ENCODE peak calls at places on chromosomes 7 and 10, in five cellular contexts. D is right cardiac atrium, N is mesendoderm, J is A549, L is pancreas. C is an unnamed sample. For H3K4me1, the result is how much of the 10 kb centered on the place peaks cover.

GRCh38 chr7:25216837-25217236 is 11.4 kb downstream of the NPVF start:
- DNase-seq in D (no peak), N (peak), J (peak), L (no peak), C (no peak)

GRCh38 chr7:47724335-47724982 is 142.5 kb upstream of the TNS3 start:
- DNase-seq in D (no peak), N (peak), J (peak), L (no peak), C (no peak)

GRCh38 chr7:36670585-36671431 is 53.5 kb downstream of the AOAH start:
- DNase-seq in D (peak), N (peak), J (peak), L (no peak), C (peak)

GRCh38 chr7:1897861-1898627 is 228.0 kb downstream of the ELFN1 start:
- DNase-seq in D (peak), N (no peak), J (no peak), L (peak), C (no peak)

GRCh38 chr10:31186225-31187010 is 132.6 kb upstream of the ZEB1 start:
- DNase-seq in D (no peak), N (peak), J (no peak), L (no peak), C (no peak)

GRCh38 chr10:131654471-131655087 is 246.2 kb upstream of the PPP2R2D start:
- DNase-seq in D (no peak), N (no peak), J (no peak), L (peak), C (no peak)

GRCh38 chr10:119942973-119943372 is 50.4 kb downstream of the SEC23IP start:
- DNase-seq in D (no peak), N (no peak), J (no peak), L (no peak), C (no peak)

GRCh38 chr10:50807851-50808776 is 68.4 kb downstream of the ASAH2B start:
- DNase-seq in D (no peak), N (peak), J (peak), L (peak), C (no peak)

GRCh38 chr10:59817806-59818205 is 64.6 kb upstream of the MRLN start:
- DNase-seq in D (peak), N (no peak), J (no peak), L (no peak), C (no peak)

GRCh38 chr10:120873741-120874140 is 22.6 kb downstream of the WDR11 start:
- DNase-seq in D (no peak), N (no peak), J (no peak), L (no peak), C (no peak)

GRCh38 chr7:93119191-93119905 is 1.6 kb upstream of the SAMD9 start:
- DNase-seq in D (no peak), N (peak), J (peak), L (no peak), C (no peak)

GRCh38 chr7:125670926-125671572 is 741.4 kb upstream of the POT1 start:
- DNase-seq in D (no peak), N (peak), J (peak), L (no peak), C (no peak)

GRCh38 chr7:435518-436366 is 83.9 kb downstream of the PDGFA start:
- DNase-seq in D (peak), N (no peak), J (peak), L (peak), C (no peak)

GRCh38 chr7:86968618-86969017 is 90.8 kb downstream of the ELAPOR2 start:
- DNase-seq in D (peak), N (no peak), J (no peak), L (no peak), C (no peak)

GRCh38 chr10:108413954-108414353 is 1249.4 kb upstream of the SORCS1 start:
- DNase-seq in D (no peak), N (no peak), J (no peak), L (no peak), C (no peak)

GRCh38 chr7:12028508-12028907 is 182.6 kb upstream of the TMEM106B start:
- DNase-seq in D (no peak), N (no peak), J (no peak), L (no peak), C (no peak)

GRCh38 chr10:59268460-59268859 is 92.0 kb downstream of the PHYHIPL start:
- DNase-seq in D (no peak), N (no peak), J (no peak), L (no peak), C (no peak)

GRCh38 chr10:84337199-84337598 is 8.8 kb downstream of the CCSER2 start:
- DNase-seq in D (no peak), N (no peak), J (no peak), L (no peak), C (no peak)

GRCh38 chr10:110207805-110208613 is 604 bp downstream of the MXI1 start:
- DNase-seq in D (peak), N (peak), J (peak), L (no peak), C (peak)

GRCh38 chr10:113139695-113140094 is 189.6 kb downstream of the TCF7L2 start:
- DNase-seq in D (no peak), N (peak), J (no peak), L (no peak), C (no peak)

GRCh38 chr10:22501412-22501811 is 156.1 kb downstream of the SPAG6 start:
- DNase-seq in D (no peak), N (no peak), J (no peak), L (no peak), C (no peak)

GRCh38 chr10:79407811-79408795 is 37.3 kb downstream of the ZCCHC24 start:
- DNase-seq in D (peak), N (no peak), J (no peak), L (peak), C (no peak)

GRCh38 chr10:18616337-18616736 is 35.0 kb downstream of the NSUN6 start:
- DNase-seq in D (no peak), N (no peak), J (peak), L (no peak), C (no peak)

GRCh38 chr7:33062023-33062781 is at the start of gene NT5C3A:
- DNase-seq in D (no peak), N (peak), J (no peak), L (peak), C (peak)

GRCh38 chr10:31584098-31584631 is 265.1 kb downstream of the ZEB1 start:
- DNase-seq in D (peak), N (peak), J (no peak), L (no peak), C (no peak)

GRCh38 chr7:142459557-142459963 is 201.7 kb upstream of the PRSS58 start:
- DNase-seq in D (no peak), N (peak), J (peak), L (no peak), C (peak)

GRCh38 chr7:37987732-37988131 is 67.3 kb downstream of the EPDR1 start:
- DNase-seq in D (no peak), N (no peak), J (peak), L (no peak), C (no peak)

GRCh38 chr7:55527314-55527713 is 45.0 kb downstream of the VOPP1 start:
- DNase-seq in D (no peak), N (no peak), J (no peak), L (no peak), C (no peak)

GRCh38 chr7:130144632-130145171 is 60.5 kb downstream of the TMEM209 start:
- DNase-seq in D (no peak), N (no peak), J (peak), L (peak), C (no peak)

GRCh38 chr10:57692255-57692980 is 575.3 kb downstream of the IPMK start:
- DNase-seq in D (peak), N (peak), J (peak), L (no peak), C (no peak)

GRCh38 chr10:73338801-73339368 is 19.8 kb downstream of the CFAP70 start:
- DNase-seq in D (no peak), N (no peak), J (no peak), L (no peak), C (no peak)

GRCh38 chr10:44352316-44353127 is 32.4 kb downstream of the CXCL12 start:
- DNase-seq in D (peak), N (peak), J (no peak), L (peak), C (no peak)

GRCh38 chr10:10792681-10793080 is 225.0 kb upstream of the CELF2 start:
- DNase-seq in D (no peak), N (peak), J (no peak), L (no peak), C (no peak)

GRCh38 chr10:50299948-50300669 is 48.8 kb upstream of the ASAH2 start:
- DNase-seq in D (no peak), N (no peak), J (no peak), L (no peak), C (no peak)

GRCh38 chr7:115618676-115619075 is 411.9 kb downstream of the TFEC start:
- DNase-seq in D (no peak), N (no peak), J (no peak), L (no peak), C (no peak)

GRCh38 chr10:15439381-15439837 is 68.3 kb upstream of the FAM171A1 start:
- DNase-seq in D (peak), N (peak), J (peak), L (no peak), C (no peak)

GRCh38 chr10:68096913-68097509 is 12.3 kb upstream of the MYPN start:
- DNase-seq in D (no peak), N (peak), J (peak), L (no peak), C (no peak)

GRCh38 chr7:151468214-151469023 is 28.5 kb upstream of the CRYGN start:
- DNase-seq in D (peak), N (no peak), J (no peak), L (no peak), C (no peak)

GRCh38 chr10:93893646-93894515 is at the start of gene SLC35G1:
- DNase-seq in D (peak), N (peak), J (peak), L (peak), C (peak)
- H3K4me3 ChIP-seq in D (peak), N (peak), J (peak), L (peak), C (peak)

DNA sequence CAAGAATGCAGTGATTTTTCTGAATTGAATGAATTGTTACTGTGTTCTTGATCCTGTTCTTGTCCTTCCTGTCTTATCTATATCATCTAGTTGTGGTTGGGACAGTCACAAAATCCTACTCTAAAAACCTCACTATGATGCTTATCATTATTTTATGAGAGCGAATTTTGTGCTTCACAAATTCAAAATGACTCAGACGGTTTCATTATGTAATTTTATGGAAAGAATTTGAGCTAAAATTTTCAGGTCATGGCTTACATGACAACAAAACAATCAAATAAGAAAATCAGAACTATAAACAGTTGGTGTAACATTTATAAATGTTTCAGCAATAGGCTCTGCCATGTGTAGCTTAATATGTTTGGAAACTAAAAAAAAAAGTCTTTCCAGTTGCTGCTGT is 6.9 kb downstream of the PRKAR2B start:
- DNase-seq in D (no peak), N (no peak), J (no peak), L (no peak), C (no peak)
- H3K4me1 ChIP-seq in D (under half), N (under half), J (under half), L (under half), C (under half)

DNA sequence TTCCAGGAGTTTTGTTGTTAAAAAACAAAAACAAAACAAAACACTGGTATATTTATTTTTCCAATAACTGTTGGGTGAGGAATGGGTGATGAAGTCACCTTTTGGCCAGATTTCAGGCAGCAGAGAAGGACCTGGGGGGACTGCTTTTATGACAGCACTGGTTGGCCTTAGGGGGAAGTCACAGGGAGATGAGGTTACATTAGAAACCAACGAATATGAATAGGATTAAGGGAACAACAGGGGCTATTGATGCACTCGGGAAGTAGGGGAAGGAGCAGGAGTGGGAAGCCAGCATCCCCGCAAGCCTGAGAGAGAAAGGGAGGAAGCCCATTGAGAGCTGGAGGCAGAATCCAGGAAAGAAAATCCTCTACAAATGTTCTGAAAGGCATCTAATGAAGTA is 958.4 kb downstream of the TYW1 start:
- DNase-seq in D (no peak), N (no peak), J (no peak), L (no peak), C (no peak)
- H3K27ac ChIP-seq in D (no peak), N (no peak), J (no peak), L (no peak), C (no peak)

DNA sequence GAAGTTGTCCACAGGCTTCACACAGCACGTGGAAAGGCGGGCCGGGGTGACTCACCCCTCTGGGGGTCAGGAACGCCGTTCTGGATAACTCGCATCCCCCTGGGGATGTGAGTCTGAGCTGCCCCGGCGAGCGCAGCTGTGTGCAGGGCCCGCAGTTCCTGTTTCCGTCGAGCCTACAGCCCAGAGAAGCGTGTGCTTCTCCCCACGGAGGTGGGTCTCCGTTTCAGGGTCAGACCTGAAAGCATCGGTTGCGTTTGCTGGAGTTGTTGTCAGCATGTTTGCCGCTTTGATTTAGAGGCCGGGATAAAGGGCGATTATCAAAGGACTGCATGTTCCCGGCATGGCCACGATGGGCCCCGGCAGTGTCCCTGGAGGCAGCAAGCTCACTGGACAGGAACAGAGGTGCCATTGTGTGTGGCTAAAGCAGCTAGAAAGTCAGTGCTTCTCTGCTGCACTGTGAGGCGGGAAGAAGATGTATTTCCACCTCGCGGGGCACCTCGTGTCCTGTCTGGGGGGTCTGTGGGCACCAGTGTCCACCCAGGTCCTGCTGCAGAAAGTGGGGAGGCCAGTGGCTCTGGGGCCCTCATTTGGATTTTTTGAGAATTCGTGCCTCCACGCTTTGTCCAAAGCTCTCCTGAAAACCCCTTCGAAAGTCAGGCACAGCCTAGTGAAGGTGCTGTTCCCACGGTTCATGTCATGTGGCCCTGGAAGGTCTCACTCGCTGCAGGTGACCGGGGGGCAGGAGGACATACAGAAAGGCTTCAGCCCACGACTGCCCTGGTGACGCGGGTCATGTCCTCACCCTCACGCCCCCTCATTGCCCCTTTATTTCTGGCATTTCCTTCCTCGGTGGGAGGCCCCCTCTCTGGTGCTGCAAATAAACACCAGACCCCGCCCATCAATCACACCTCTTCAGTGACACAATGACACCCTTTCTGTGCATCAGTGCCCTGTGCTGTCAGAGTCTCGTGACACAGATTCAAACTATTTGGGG is 27.4 kb upstream of the GDI2 start:
- DNase-seq in D (peak), N (peak), J (no peak), L (no peak), C (no peak)
- H3K4me3 ChIP-seq in D (no peak), N (no peak), J (no peak), L (no peak), C (no peak)

GRCh38 chr7:23185980-23186379 is 4.1 kb downstream of the NUP42 start:
- DNase-seq in D (no peak), N (no peak), J (no peak), L (no peak), C (no peak)
- H3K4me1 ChIP-seq in D (under half), N (under half), J (under half), L (under half), C (under half)